ENCODE peak calls at places on chromosomes 3 and 15, in ten cellular contexts. One of them, this sample, is unnamed.

GRCh38 chr3:52407779-52408178 is 37.1 kb downstream of the SEMA3G start:
- DNase-seq in OCI-LY7: no peak
- DNase-seq in SK-N-SH: peak
- DNase-seq in heart left ventricle: peak
- DNase-seq in dorsolateral prefrontal cortex: no peak
- DNase-seq in psoas muscle: peak
- DNase-seq in lower lobe of right lung: no peak
- DNase-seq in colonic mucosa: no peak
- DNase-seq in endodermal cell: no peak
- DNase-seq in RWPE1: no peak
- DNase-seq in this sample: no peak

GRCh38 chr3:172709776-172710708 is 825 bp downstream of the NCEH1 start:
- DNase-seq in endodermal cell: peak
- DNase-seq in psoas muscle: peak
- DNase-seq in OCI-LY7: peak
- DNase-seq in colonic mucosa: peak
- DNase-seq in dorsolateral prefrontal cortex: peak
- DNase-seq in heart left ventricle: peak
- DNase-seq in lower lobe of right lung: peak
- DNase-seq in SK-N-SH: peak
- DNase-seq in RWPE1: peak
- DNase-seq in this sample: peak

GRCh38 chr3:170603770-170604510 is 18.1 kb upstream of the SLC7A14 start:
- DNase-seq in OCI-LY7: no peak
- DNase-seq in SK-N-SH: no peak
- DNase-seq in dorsolateral prefrontal cortex: peak
- DNase-seq in lower lobe of right lung: no peak
- DNase-seq in endodermal cell: no peak
- DNase-seq in colonic mucosa: no peak
- DNase-seq in heart left ventricle: no peak
- DNase-seq in RWPE1: no peak
- DNase-seq in psoas muscle: no peak
- DNase-seq in this sample: no peak

GRCh38 chr15:100373037-100373896 is 31.5 kb upstream of the ADAMTS17 start:
- DNase-seq in heart left ventricle: no peak
- DNase-seq in colonic mucosa: no peak
- DNase-seq in RWPE1: no peak
- DNase-seq in OCI-LY7: no peak
- DNase-seq in endodermal cell: peak
- DNase-seq in SK-N-SH: peak
- DNase-seq in psoas muscle: no peak
- DNase-seq in lower lobe of right lung: no peak
- DNase-seq in dorsolateral prefrontal cortex: no peak
- DNase-seq in this sample: no peak

GRCh38 chr3:111963424-111963823 is 15.4 kb upstream of the ABHD10 start:
- DNase-seq in colonic mucosa: no peak
- DNase-seq in lower lobe of right lung: no peak
- DNase-seq in endodermal cell: no peak
- DNase-seq in psoas muscle: no peak
- DNase-seq in SK-N-SH: no peak
- DNase-seq in dorsolateral prefrontal cortex: no peak
- DNase-seq in OCI-LY7: no peak
- DNase-seq in heart left ventricle: no peak
- DNase-seq in RWPE1: peak
- DNase-seq in this sample: no peak

GRCh38 chr15:72838311-72838731 is 54.8 kb upstream of the ADPGK start:
- DNase-seq in endodermal cell: peak
- DNase-seq in OCI-LY7: no peak
- DNase-seq in lower lobe of right lung: no peak
- DNase-seq in colonic mucosa: no peak
- DNase-seq in SK-N-SH: no peak
- DNase-seq in RWPE1: no peak
- DNase-seq in heart left ventricle: no peak
- DNase-seq in dorsolateral prefrontal cortex: no peak
- DNase-seq in psoas muscle: peak
- DNase-seq in this sample: no peak

GRCh38 chr3:52108302-52109232 is 45.7 kb downstream of the POC1A start:
- DNase-seq in lower lobe of right lung: peak
- DNase-seq in dorsolateral prefrontal cortex: peak
- DNase-seq in heart left ventricle: peak
- DNase-seq in psoas muscle: peak
- DNase-seq in RWPE1: no peak
- DNase-seq in OCI-LY7: no peak
- DNase-seq in SK-N-SH: peak
- DNase-seq in colonic mucosa: no peak
- DNase-seq in endodermal cell: peak
- DNase-seq in this sample: peak

GRCh38 chr15:68431037-68431791 is 749 bp downstream of the ITGA11 start:
- DNase-seq in SK-N-SH: peak
- DNase-seq in heart left ventricle: peak
- DNase-seq in OCI-LY7: no peak
- DNase-seq in endodermal cell: peak
- DNase-seq in RWPE1: no peak
- DNase-seq in lower lobe of right lung: no peak
- DNase-seq in psoas muscle: peak
- DNase-seq in colonic mucosa: peak
- DNase-seq in dorsolateral prefrontal cortex: no peak
- DNase-seq in this sample: peak

GRCh38 chr3:100033814-100034490 is 80.3 kb downstream of the FILIP1L start:
- DNase-seq in SK-N-SH: no peak
- DNase-seq in colonic mucosa: no peak
- DNase-seq in lower lobe of right lung: no peak
- DNase-seq in RWPE1: no peak
- DNase-seq in OCI-LY7: no peak
- DNase-seq in endodermal cell: no peak
- DNase-seq in dorsolateral prefrontal cortex: no peak
- DNase-seq in heart left ventricle: no peak
- DNase-seq in psoas muscle: no peak
- DNase-seq in this sample: no peak

GRCh38 chr3:100030914-100031313 is 83.4 kb downstream of the FILIP1L start:
- DNase-seq in endodermal cell: no peak
- DNase-seq in heart left ventricle: no peak
- DNase-seq in dorsolateral prefrontal cortex: no peak
- DNase-seq in RWPE1: no peak
- DNase-seq in lower lobe of right lung: no peak
- DNase-seq in psoas muscle: no peak
- DNase-seq in OCI-LY7: no peak
- DNase-seq in SK-N-SH: no peak
- DNase-seq in colonic mucosa: no peak
- DNase-seq in this sample: no peak

GRCh38 chr3:100030346-100030745 is 84.0 kb downstream of the FILIP1L start:
- DNase-seq in RWPE1: no peak
- DNase-seq in endodermal cell: no peak
- DNase-seq in psoas muscle: no peak
- DNase-seq in lower lobe of right lung: no peak
- DNase-seq in heart left ventricle: no peak
- DNase-seq in colonic mucosa: no peak
- DNase-seq in SK-N-SH: no peak
- DNase-seq in dorsolateral prefrontal cortex: no peak
- DNase-seq in OCI-LY7: no peak
- DNase-seq in this sample: no peak

GRCh38 chr3:100032262-100032661 is 82.0 kb downstream of the FILIP1L start:
- DNase-seq in SK-N-SH: no peak
- DNase-seq in lower lobe of right lung: no peak
- DNase-seq in psoas muscle: no peak
- DNase-seq in OCI-LY7: no peak
- DNase-seq in RWPE1: no peak
- DNase-seq in colonic mucosa: no peak
- DNase-seq in endodermal cell: no peak
- DNase-seq in dorsolateral prefrontal cortex: no peak
- DNase-seq in heart left ventricle: no peak
- DNase-seq in this sample: no peak

DNA sequence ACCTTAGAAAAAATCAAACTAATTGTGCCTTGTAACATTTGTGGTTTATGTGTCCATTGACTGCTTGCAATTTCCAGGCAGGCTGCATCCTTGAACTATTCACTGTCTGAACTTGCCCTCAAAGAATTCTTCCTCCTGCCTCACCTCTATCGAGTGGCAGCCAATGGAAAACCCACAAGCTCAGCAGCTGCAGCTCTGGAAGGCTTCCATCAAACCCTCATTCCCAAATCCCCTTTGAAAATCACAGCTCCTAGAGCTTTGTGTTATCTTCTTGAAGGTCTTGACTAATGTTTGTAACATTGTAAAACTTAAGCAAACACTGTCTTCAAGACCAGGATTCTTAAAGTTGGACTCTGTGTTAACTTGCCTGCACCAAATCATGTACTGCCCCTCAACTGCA is 81.1 kb downstream of the FILIP1L start:
- DNase-seq in colonic mucosa: no peak
- DNase-seq in psoas muscle: no peak
- DNase-seq in RWPE1: peak
- DNase-seq in lower lobe of right lung: no peak
- DNase-seq in OCI-LY7: no peak
- DNase-seq in SK-N-SH: no peak
- DNase-seq in dorsolateral prefrontal cortex: no peak
- DNase-seq in endodermal cell: no peak
- DNase-seq in heart left ventricle: no peak
- DNase-seq in this sample: no peak
- H3K27ac ChIP-seq in colonic mucosa: no peak
- H3K27ac ChIP-seq in psoas muscle: peak
- H3K27ac ChIP-seq in RWPE1: peak
- H3K27ac ChIP-seq in lower lobe of right lung: no peak
- H3K27ac ChIP-seq in OCI-LY7: no peak
- H3K27ac ChIP-seq in SK-N-SH: peak
- H3K27ac ChIP-seq in dorsolateral prefrontal cortex: no peak
- H3K27ac ChIP-seq in endodermal cell: no peak
- H3K27ac ChIP-seq in heart left ventricle: no peak
- H3K27ac ChIP-seq in this sample: no peak

GRCh38 chr3:129022114-129022994 is 21.2 kb downstream of the EFCC1 start:
- DNase-seq in psoas muscle: peak
- DNase-seq in SK-N-SH: peak
- DNase-seq in OCI-LY7: no peak
- DNase-seq in colonic mucosa: peak
- DNase-seq in lower lobe of right lung: peak
- DNase-seq in heart left ventricle: peak
- DNase-seq in RWPE1: no peak
- DNase-seq in endodermal cell: no peak
- DNase-seq in dorsolateral prefrontal cortex: peak
- DNase-seq in this sample: no peak

GRCh38 chr3:129022995-129023332 is 21.9 kb downstream of the EFCC1 start:
- DNase-seq in OCI-LY7: no peak
- DNase-seq in endodermal cell: no peak
- DNase-seq in lower lobe of right lung: no peak
- DNase-seq in RWPE1: no peak
- DNase-seq in colonic mucosa: no peak
- DNase-seq in dorsolateral prefrontal cortex: no peak
- DNase-seq in SK-N-SH: no peak
- DNase-seq in heart left ventricle: no peak
- DNase-seq in psoas muscle: no peak
- DNase-seq in this sample: no peak

GRCh38 chr3:129025108-129025507 is 24.0 kb downstream of the EFCC1 start:
- DNase-seq in colonic mucosa: no peak
- DNase-seq in RWPE1: no peak
- DNase-seq in OCI-LY7: no peak
- DNase-seq in heart left ventricle: no peak
- DNase-seq in endodermal cell: peak
- DNase-seq in lower lobe of right lung: no peak
- DNase-seq in dorsolateral prefrontal cortex: no peak
- DNase-seq in SK-N-SH: no peak
- DNase-seq in psoas muscle: no peak
- DNase-seq in this sample: no peak

GRCh38 chr3:129025691-129026435 is 24.8 kb downstream of the EFCC1 start:
- DNase-seq in endodermal cell: peak
- DNase-seq in heart left ventricle: peak
- DNase-seq in OCI-LY7: no peak
- DNase-seq in colonic mucosa: no peak
- DNase-seq in RWPE1: no peak
- DNase-seq in dorsolateral prefrontal cortex: no peak
- DNase-seq in SK-N-SH: peak
- DNase-seq in psoas muscle: peak
- DNase-seq in lower lobe of right lung: peak
- DNase-seq in this sample: no peak

DNA sequence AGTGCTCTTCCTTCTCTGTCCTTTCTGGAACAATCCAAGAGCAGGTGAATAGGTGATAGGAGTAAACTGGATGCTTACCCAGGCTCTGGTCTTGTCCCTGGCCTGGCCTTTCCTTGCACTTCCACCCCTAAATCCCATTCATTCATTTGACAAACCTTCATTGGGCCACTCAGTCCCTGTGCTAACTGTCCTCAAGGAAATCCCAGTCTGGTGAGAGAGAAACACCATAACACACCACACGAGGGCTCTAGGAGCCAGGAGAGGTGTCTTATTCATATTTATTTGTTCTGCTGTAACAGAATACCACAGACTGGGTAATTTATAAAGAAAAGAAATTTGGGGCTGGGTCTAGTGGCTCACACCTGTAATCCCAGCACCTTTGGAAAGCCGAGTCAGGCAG is 22.8 kb downstream of the EFCC1 start:
- DNase-seq in OCI-LY7: peak
- DNase-seq in endodermal cell: peak
- DNase-seq in RWPE1: peak
- DNase-seq in lower lobe of right lung: no peak
- DNase-seq in dorsolateral prefrontal cortex: peak
- DNase-seq in colonic mucosa: no peak
- DNase-seq in SK-N-SH: no peak
- DNase-seq in heart left ventricle: peak
- DNase-seq in psoas muscle: no peak
- DNase-seq in this sample: no peak
- TF ChIP-seq CTCF in OCI-LY7: peak
- TF ChIP-seq CTCF in endodermal cell: peak
- TF ChIP-seq CTCF in RWPE1: peak
- TF ChIP-seq CTCF in lower lobe of right lung: no peak
- TF ChIP-seq CTCF in dorsolateral prefrontal cortex: no peak
- TF ChIP-seq CTCF in colonic mucosa: peak
- TF ChIP-seq CTCF in SK-N-SH: no peak
- TF ChIP-seq CTCF in heart left ventricle: peak
- TF ChIP-seq CTCF in psoas muscle: no peak
- TF ChIP-seq CTCF in this sample: no peak

DNA sequence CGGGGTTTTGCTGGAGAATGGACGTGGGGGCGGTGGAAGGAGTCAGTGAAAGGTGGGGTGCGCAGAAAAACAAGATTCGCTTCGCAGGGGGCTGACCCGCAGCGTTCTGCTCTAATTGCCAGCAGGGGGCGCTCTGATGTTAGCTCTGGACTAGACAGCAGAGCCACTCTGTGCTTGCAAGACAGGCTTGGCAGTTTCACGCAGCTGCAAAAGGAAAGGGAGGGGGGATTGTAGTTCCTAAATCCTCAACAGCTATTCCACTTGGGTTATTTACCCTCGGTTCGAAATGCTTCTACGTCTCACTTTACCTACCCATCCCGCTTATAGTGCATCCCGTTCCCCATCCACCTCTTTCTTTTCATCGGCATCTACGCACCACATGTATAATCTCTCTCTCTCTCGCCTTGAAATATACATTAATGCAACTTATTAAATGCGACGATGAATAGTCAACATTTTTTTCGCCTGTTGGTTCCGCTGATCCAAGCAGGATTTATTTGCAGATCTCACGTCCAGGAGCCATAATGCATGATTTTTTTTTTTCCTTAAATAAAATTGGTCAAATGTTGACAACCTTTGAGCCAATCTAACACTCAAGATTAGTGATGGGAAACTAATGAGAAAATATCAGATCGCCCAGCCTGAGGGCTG is 216.5 kb downstream of the MEIS2 start:
- DNase-seq in psoas muscle: peak
- DNase-seq in heart left ventricle: peak
- DNase-seq in SK-N-SH: peak
- DNase-seq in dorsolateral prefrontal cortex: peak
- DNase-seq in RWPE1: peak
- DNase-seq in lower lobe of right lung: peak
- DNase-seq in endodermal cell: peak
- DNase-seq in colonic mucosa: peak
- DNase-seq in OCI-LY7: peak
- DNase-seq in this sample: peak
- H3K27ac ChIP-seq in psoas muscle: no peak
- H3K27ac ChIP-seq in heart left ventricle: no peak
- H3K27ac ChIP-seq in SK-N-SH: peak
- H3K27ac ChIP-seq in dorsolateral prefrontal cortex: peak
- H3K27ac ChIP-seq in RWPE1: no peak
- H3K27ac ChIP-seq in lower lobe of right lung: no peak
- H3K27ac ChIP-seq in endodermal cell: peak
- H3K27ac ChIP-seq in colonic mucosa: no peak
- H3K27ac ChIP-seq in OCI-LY7: no peak
- H3K27ac ChIP-seq in this sample: no peak

DNA sequence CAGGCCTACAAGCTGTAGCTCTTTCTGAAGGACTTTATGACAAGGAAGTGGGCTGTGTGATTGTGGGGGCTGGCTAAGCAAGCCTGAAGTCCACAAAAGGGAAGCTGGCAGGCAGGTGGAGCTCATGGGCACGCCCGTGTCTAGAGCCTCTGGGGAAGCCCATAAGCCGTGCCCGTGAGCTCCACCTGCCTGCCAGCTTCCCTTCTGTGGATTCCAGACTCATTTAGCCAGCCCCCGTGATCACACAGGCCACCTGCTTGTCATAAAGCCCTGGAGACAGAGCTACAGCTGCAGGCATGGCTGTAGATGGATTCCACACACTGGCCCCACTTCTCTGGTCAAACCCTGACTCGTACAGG is 15.2 kb downstream of the EFCC1 start:
- DNase-seq in dorsolateral prefrontal cortex: peak
- DNase-seq in lower lobe of right lung: peak
- DNase-seq in OCI-LY7: peak
- DNase-seq in SK-N-SH: no peak
- DNase-seq in psoas muscle: no peak
- DNase-seq in colonic mucosa: peak
- DNase-seq in RWPE1: no peak
- DNase-seq in endodermal cell: no peak
- DNase-seq in heart left ventricle: peak
- DNase-seq in this sample: no peak
- TF ChIP-seq CTCF in dorsolateral prefrontal cortex: no peak
- TF ChIP-seq CTCF in lower lobe of right lung: no peak
- TF ChIP-seq CTCF in OCI-LY7: peak
- TF ChIP-seq CTCF in SK-N-SH: no peak
- TF ChIP-seq CTCF in psoas muscle: no peak
- TF ChIP-seq CTCF in colonic mucosa: no peak
- TF ChIP-seq CTCF in RWPE1: no peak
- TF ChIP-seq CTCF in endodermal cell: no peak
- TF ChIP-seq CTCF in heart left ventricle: no peak
- TF ChIP-seq CTCF in this sample: no peak